ENCODE peak calls at places on chromosomes 11 and 22, in five cellular contexts. U is fibroblast of mammary gland, H is GM06990, L is RWPE2, W is PC-9. B is an unnamed sample.

GRCh38 chr11:126891556-126892217 is 108.9 kb downstream of the KIRREL3 start:
- DNase-seq in H (no peak), U (no peak), W (no peak), L (no peak), B (no peak)

GRCh38 chr22:41302016-41302767 is 867 bp downstream of the ZC3H7B start:
- DNase-seq in L (no peak), U (no peak), W (no peak), H (peak), B (no peak)

GRCh38 chr11:1863352-1864215 is 10.7 kb downstream of the LSP1 start:
- DNase-seq in H (no peak), W (peak), L (peak), U (peak), B (peak)

GRCh38 chr11:72787262-72788104 is 6.4 kb downstream of the STARD10 start:
- DNase-seq in L (no peak), U (no peak), H (peak), W (no peak), B (no peak)

GRCh38 chr11:74306440-74307175 is 4.8 kb downstream of the P4HA3 start:
- DNase-seq in L (no peak), H (no peak), U (peak), W (no peak), B (no peak)

GRCh38 chr22:23893446-23893956 is 682 bp upstream of the MIF start:
- DNase-seq in U (no peak), W (no peak), H (no peak), L (no peak), B (no peak)

GRCh38 chr22:37229012-37229804 is 14.9 kb downstream of the RAC2 start:
- DNase-seq in W (peak), U (peak), L (peak), H (no peak), B (peak)

GRCh38 chr11:77854838-77855237 is 33.9 kb downstream of the AAMDC start:
- DNase-seq in U (no peak), H (no peak), W (no peak), L (no peak), B (no peak)

GRCh38 chr22:35995772-35996171 is 32.9 kb downstream of the RBFOX2 start:
- DNase-seq in U (peak), H (no peak), L (no peak), W (no peak), B (peak)

GRCh38 chr11:8812438-8812837 is 98.6 kb upstream of the AKIP1 start:
- DNase-seq in U (peak), W (peak), L (no peak), H (no peak), B (peak)

GRCh38 chr11:9748361-9748970 is 84.6 kb downstream of the SWAP70 start:
- DNase-seq in H (peak), L (no peak), U (peak), W (peak), B (peak)

GRCh38 chr11:8312966-8313365 is 49.3 kb upstream of the LMO1 start:
- DNase-seq in L (peak), W (no peak), U (no peak), H (no peak), B (no peak)

GRCh38 chr11:33475999-33476398 is 218.8 kb downstream of the HIPK3 start:
- DNase-seq in W (no peak), H (no peak), U (peak), L (no peak), B (peak)

GRCh38 chr11:103051158-103051801 is 40.7 kb downstream of the DCUN1D5 start:
- DNase-seq in H (no peak), W (no peak), L (no peak), U (no peak), B (no peak)

GRCh38 chr11:75858613-75859012 is 43.6 kb downstream of the UVRAG start:
- DNase-seq in W (peak), L (no peak), H (no peak), U (peak), B (peak)

GRCh38 chr11:82944198-82944597 is 42.7 kb downstream of the DDIAS start:
- DNase-seq in U (no peak), H (no peak), L (no peak), W (no peak), B (no peak)

GRCh38 chr22:45125198-45125597 is 38.5 kb upstream of the NUP50 start:
- DNase-seq in U (peak), L (no peak), W (no peak), H (no peak), B (peak)

GRCh38 chr22:46007848-46008261 is 30.9 kb upstream of the WNT7B start:
- DNase-seq in W (no peak), U (peak), L (peak), H (no peak), B (peak)

GRCh38 chr11:44310456-44311272 is 725 bp upstream of the ALX4 start:
- DNase-seq in L (no peak), U (no peak), H (no peak), W (no peak), B (no peak)

GRCh38 chr11:129639300-129639699 is 176.3 kb upstream of the TMEM45B start:
- DNase-seq in U (peak), W (peak), H (no peak), L (peak), B (peak)

GRCh38 chr11:78332174-78332866 is 85.3 kb downstream of the GAB2 start:
- DNase-seq in U (no peak), H (no peak), L (no peak), W (no peak), B (no peak)

GRCh38 chr11:117426297-117426685 is 98.6 kb downstream of the CEP164 start:
- DNase-seq in W (no peak), H (no peak), L (no peak), U (peak), B (peak)

GRCh38 chr11:73114835-73115220 is 27.3 kb downstream of the FCHSD2 start:
- DNase-seq in L (no peak), U (no peak), W (no peak), H (no peak), B (no peak)

GRCh38 chr11:414333-414857 is 404 bp downstream of the SIGIRR start:
- DNase-seq in L (no peak), W (no peak), H (no peak), U (no peak), B (no peak)

GRCh38 chr22:44455963-44456358 is 42.1 kb downstream of the RTL6 start:
- DNase-seq in L (no peak), H (no peak), U (no peak), W (no peak), B (no peak)

GRCh38 chr11:91305402-91305801 is 919.2 kb upstream of the FAT3 start:
- DNase-seq in U (no peak), L (no peak), H (no peak), W (no peak), B (no peak)

GRCh38 chr11:12646478-12646877 is 27.7 kb upstream of the TEAD1 start:
- DNase-seq in W (no peak), L (no peak), H (no peak), U (no peak), B (no peak)

GRCh38 chr11:120756931-120757330 is 245.4 kb downstream of the GRIK4 start:
- DNase-seq in H (no peak), L (no peak), U (no peak), W (no peak), B (no peak)

GRCh38 chr11:132137981-132138313 is 767.5 kb downstream of the NTM start:
- DNase-seq in L (no peak), H (no peak), W (no peak), U (no peak), B (no peak)

GRCh38 chr11:63586451-63587166 is 23.4 kb upstream of the PLAAT2 start:
- DNase-seq in H (no peak), L (no peak), W (no peak), U (no peak), B (no peak)

GRCh38 chr22:25777411-25777810 is 35.4 kb downstream of the MYO18B start:
- DNase-seq in H (no peak), L (no peak), W (no peak), U (no peak), B (no peak)

GRCh38 chr22:25775501-25775900 is 33.5 kb downstream of the MYO18B start:
- DNase-seq in W (no peak), U (peak), H (no peak), L (no peak), B (peak)

GRCh38 chr22:25777870-25778269 is 35.9 kb downstream of the MYO18B start:
- DNase-seq in U (peak), L (no peak), H (no peak), W (no peak), B (peak)

GRCh38 chr22:25772288-25772687 is 30.3 kb downstream of the MYO18B start:
- DNase-seq in U (no peak), H (no peak), W (no peak), L (no peak), B (no peak)

GRCh38 chr22:25774575-25775026 is 32.6 kb downstream of the MYO18B start:
- DNase-seq in U (no peak), W (no peak), H (no peak), L (no peak), B (no peak)
- TF ChIP-seq CTCF in U (peak), W (peak), H (peak), L (peak), B (peak)

DNA sequence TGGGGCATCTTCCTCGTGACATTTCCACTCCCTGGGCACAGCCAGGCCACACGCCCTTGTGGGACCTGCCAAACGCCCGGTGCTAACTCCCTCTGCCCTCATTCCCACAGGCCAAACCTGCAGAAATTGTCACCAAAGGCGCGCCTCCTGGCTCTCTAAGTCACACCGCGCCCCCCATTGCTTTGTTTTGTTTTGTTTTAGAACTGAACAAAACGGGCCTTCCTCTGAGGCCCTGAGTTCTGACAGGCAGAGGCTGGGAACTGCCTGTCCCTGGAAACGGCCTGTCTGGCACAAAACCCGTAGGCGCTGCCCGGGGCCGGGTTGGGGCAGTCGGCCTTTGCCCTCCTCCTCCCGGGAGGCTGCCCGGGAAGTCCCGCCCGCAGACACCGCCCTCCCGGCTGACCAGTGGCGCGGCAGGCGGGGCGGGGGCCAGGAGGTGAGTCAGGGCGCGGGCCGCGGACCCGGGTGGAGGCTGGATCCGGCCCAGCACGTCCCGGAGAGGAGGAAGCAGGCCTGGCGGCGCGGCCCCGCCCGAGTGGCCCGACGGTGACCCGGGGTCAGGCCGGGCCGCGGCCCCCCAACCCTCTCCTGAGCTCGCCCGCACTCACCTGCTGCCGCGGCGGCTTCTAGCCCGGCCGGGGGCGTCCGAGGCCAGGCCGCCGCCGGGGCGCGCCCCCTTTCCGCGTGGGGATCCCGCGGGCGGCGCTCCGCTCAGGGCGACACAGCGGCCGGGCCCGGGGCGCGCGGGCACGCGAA is 465 bp downstream of the SUN2 start:
- DNase-seq in L (no peak), U (peak), W (peak), H (peak), B (peak)
- TF ChIP-seq CTCF in L (no peak), U (no peak), W (no peak), H (no peak), B (no peak)

GRCh38 chr11:104164028-104164520 is at the start of gene PDGFD:
- DNase-seq in H (peak), L (peak), U (peak), W (peak), B (peak)
- TF ChIP-seq CTCF in H (peak), L (peak), U (peak), W (peak), B (peak)

GRCh38 chr22:42490244-42490832 is 29.3 kb downstream of the RRP7A start:
- DNase-seq in W (no peak), H (no peak), L (no peak), U (no peak), B (no peak)

GRCh38 chr22:42489000-42489399 is 30.6 kb downstream of the RRP7A start:
- DNase-seq in U (no peak), W (no peak), L (no peak), H (no peak), B (no peak)

GRCh38 chr22:42493393-42493792 is 26.2 kb downstream of the RRP7A start:
- DNase-seq in U (no peak), H (no peak), W (no peak), L (no peak), B (no peak)

GRCh38 chr22:42492323-42492690 is 27.3 kb downstream of the RRP7A start:
- DNase-seq in H (no peak), L (no peak), U (no peak), W (no peak), B (no peak)
- TF ChIP-seq CTCF in H (no peak), L (no peak), U (no peak), W (no peak), B (no peak)

GRCh38 chr22:17999851-18000250 is 24.5 kb downstream of the MICAL3 start:
- DNase-seq in W (no peak), H (no peak), U (no peak), L (no peak), B (no peak)

GRCh38 chr22:18000441-18001039 is 23.8 kb downstream of the MICAL3 start:
- DNase-seq in H (peak), U (no peak), W (no peak), L (no peak), B (peak)

GRCh38 chr22:17998913-17999312 is 25.4 kb downstream of the MICAL3 start:
- DNase-seq in U (no peak), H (no peak), L (no peak), W (no peak), B (no peak)

GRCh38 chr22:17997456-17997855 is 26.9 kb downstream of the MICAL3 start:
- DNase-seq in H (no peak), L (no peak), U (peak), W (no peak), B (peak)

DNA sequence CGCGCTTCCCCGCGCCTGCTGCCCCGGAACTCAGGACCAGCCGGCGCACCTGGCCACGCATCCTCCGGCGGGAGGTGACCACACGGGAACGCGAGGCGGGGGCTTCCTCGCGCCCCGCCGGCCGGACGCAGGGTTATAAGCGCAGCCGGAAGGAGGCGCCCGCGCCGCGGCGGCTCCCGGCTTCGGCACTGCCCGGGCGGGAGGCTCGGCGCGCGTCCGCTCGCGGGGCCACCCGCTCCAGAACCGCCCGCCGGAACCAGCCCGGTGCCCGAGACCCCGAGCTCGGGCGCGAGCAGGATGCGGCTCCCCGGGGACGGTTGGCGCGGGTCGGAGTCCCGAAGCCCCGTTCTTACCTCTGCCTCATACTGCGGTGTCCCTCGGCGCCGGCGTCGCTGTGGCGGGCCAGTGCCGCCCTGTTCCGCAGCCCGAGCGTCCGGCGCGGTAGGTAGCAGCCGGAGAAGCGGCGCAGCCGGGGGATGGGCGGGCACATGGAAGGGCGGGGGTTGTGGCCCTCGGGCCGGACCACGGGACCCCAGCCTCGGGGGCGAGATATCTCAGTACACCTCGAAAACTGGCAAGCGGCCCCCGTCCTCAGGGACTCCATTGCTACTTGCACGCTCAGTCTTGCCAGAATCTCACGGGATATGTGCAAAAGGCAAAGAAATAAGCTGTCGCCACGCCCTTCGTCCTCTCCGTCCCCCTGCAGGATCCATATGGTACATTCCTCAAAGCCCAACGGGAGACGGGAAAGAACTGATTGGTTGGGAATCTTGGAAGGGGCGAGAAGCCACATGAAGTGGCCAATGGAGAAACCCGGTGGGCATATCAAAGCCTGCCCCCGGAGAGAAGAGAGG is 23.1 kb downstream of the MICAL3 start:
- DNase-seq in W (peak), H (peak), U (peak), L (peak), B (peak)
- TF ChIP-seq CTCF in W (peak), H (peak), U (no peak), L (peak), B (peak)

DNA sequence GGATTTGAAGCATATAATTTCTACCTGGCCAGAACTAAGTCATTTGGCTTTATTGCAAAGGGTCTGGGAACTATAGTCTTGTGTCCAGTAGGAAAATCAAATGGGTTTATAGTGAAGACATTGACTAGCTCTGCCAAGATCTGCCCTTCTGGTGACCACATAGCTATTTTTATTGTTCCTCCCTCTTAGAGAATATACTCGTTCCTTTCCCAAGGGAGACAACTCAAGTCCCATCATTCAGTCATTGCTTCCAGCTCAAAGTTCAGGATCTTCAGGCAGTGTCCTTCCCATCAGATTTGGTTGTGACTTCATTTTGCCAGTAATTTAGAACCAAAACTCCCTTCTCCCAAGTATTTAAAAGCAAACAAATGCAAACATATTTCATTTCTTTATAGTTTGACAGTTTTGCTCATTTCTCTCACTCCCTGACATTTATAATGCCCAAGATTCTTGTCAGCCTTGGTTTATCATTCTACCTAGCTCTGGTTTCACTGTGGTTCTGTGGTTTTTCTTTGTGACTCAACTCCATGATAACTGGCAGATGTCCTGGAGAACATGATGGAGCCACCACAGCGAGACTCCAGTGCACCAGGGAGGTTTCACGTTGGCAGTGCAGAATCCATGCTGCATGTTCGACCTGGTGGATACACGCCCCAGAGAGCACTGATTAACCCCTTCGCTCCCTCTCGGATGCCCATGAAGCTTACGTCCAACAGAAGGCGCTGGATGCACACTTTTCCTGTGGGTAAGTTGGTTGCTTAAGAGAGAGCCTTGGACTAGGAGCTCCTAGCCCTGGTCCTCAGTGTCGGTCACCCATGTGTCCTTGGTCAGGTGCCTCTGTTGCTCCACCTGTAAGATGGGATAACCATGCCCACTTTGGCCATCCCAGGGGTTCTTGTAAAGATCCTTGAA is 64.9 kb downstream of the DEPDC5 start:
- DNase-seq in L (no peak), U (peak), W (no peak), H (no peak), B (peak)
- TF ChIP-seq CTCF in L (no peak), U (peak), W (no peak), H (no peak), B (no peak)

DNA sequence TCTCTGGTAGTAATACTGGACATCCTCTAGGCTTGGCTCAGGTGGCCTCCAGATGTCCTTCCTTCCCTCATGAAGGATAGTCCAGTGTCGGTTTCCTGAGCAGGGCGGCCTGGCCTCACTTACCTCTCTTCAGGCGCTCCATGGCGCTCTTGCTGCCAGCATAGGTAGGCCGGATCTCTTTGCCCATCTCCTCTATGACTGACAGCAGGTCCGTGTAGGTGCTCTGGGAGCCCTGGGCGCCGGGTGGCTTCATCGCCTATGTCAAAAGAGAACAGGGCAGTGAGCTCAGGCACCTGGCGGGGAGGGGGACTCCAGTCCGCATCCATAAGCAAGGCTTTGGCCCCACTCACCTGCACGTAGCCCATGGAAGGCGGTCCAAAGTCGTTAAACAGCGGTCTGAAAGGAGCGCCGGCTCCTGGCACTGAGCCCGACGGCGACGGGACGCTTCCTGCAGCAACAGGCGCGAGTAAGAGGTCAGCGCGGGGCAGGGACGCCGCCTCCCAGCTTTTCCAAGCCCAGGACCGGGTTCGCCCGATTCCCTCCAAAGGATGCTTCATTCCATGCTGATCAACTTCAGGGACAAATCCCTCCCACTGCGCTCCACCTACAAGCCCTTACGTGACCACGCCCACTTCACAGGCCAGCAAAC is 596 bp downstream of the CDK2AP2 start:
- DNase-seq in L (no peak), W (no peak), H (no peak), U (peak), B (no peak)
- TF ChIP-seq CTCF in L (no peak), W (no peak), H (no peak), U (no peak), B (no peak)